ENCODE peak calls at places on chromosomes 11 and 22, in six cellular contexts. One of them, this sample, is unnamed.

GRCh38 chr11:32870676-32871075 is 21.9 kb upstream of the QSER1 start:
- DNase-seq in GF-D8: no peak
- DNase-seq in T-helper 22 cell: no peak
- DNase-seq in lower leg skin: no peak
- DNase-seq in SW480: peak
- DNase-seq in stimulated activated naive CD8-positive, alpha-beta T cell treated with anti-CD3 and anti-CD28 coated beads, Interleukin-15, Interleukin-2, amounts not matched to agents 100 U/mL and 50 U/mL, for 24 hours: peak
- DNase-seq in this sample: no peak

GRCh38 chr11:68976563-68976962 is 4.2 kb downstream of the MRGPRD start:
- DNase-seq in GF-D8: no peak
- DNase-seq in T-helper 22 cell: no peak
- DNase-seq in lower leg skin: no peak
- DNase-seq in SW480: no peak
- DNase-seq in stimulated activated naive CD8-positive, alpha-beta T cell treated with anti-CD3 and anti-CD28 coated beads, Interleukin-15, Interleukin-2, amounts not matched to agents 100 U/mL and 50 U/mL, for 24 hours: no peak
- DNase-seq in this sample: no peak

GRCh38 chr22:31106651-31107205 is 640 bp downstream of the SELENOM start:
- DNase-seq in GF-D8: no peak
- DNase-seq in T-helper 22 cell: no peak
- DNase-seq in lower leg skin: no peak
- DNase-seq in SW480: no peak
- DNase-seq in stimulated activated naive CD8-positive, alpha-beta T cell treated with anti-CD3 and anti-CD28 coated beads, Interleukin-15, Interleukin-2, amounts not matched to agents 100 U/mL and 50 U/mL, for 24 hours: no peak
- DNase-seq in this sample: no peak

GRCh38 chr11:72864692-72865655 is 50.8 kb downstream of the ATG16L2 start:
- DNase-seq in GF-D8: no peak
- DNase-seq in T-helper 22 cell: no peak
- DNase-seq in lower leg skin: no peak
- DNase-seq in SW480: no peak
- DNase-seq in stimulated activated naive CD8-positive, alpha-beta T cell treated with anti-CD3 and anti-CD28 coated beads, Interleukin-15, Interleukin-2, amounts not matched to agents 100 U/mL and 50 U/mL, for 24 hours: no peak
- DNase-seq in this sample: no peak

GRCh38 chr22:24330636-24331035 is 60.0 kb downstream of the SPECC1L start:
- DNase-seq in GF-D8: no peak
- DNase-seq in T-helper 22 cell: no peak
- DNase-seq in lower leg skin: no peak
- DNase-seq in SW480: no peak
- DNase-seq in stimulated activated naive CD8-positive, alpha-beta T cell treated with anti-CD3 and anti-CD28 coated beads, Interleukin-15, Interleukin-2, amounts not matched to agents 100 U/mL and 50 U/mL, for 24 hours: no peak
- DNase-seq in this sample: no peak

GRCh38 chr11:1326435-1327063 is 17.1 kb upstream of the TOLLIP start:
- DNase-seq in GF-D8: no peak
- DNase-seq in T-helper 22 cell: no peak
- DNase-seq in lower leg skin: no peak
- DNase-seq in SW480: no peak
- DNase-seq in stimulated activated naive CD8-positive, alpha-beta T cell treated with anti-CD3 and anti-CD28 coated beads, Interleukin-15, Interleukin-2, amounts not matched to agents 100 U/mL and 50 U/mL, for 24 hours: no peak
- DNase-seq in this sample: no peak

GRCh38 chr11:33515347-33515746 is 185.3 kb downstream of the C11orf91 start:
- DNase-seq in GF-D8: no peak
- DNase-seq in T-helper 22 cell: no peak
- DNase-seq in lower leg skin: no peak
- DNase-seq in SW480: no peak
- DNase-seq in stimulated activated naive CD8-positive, alpha-beta T cell treated with anti-CD3 and anti-CD28 coated beads, Interleukin-15, Interleukin-2, amounts not matched to agents 100 U/mL and 50 U/mL, for 24 hours: no peak
- DNase-seq in this sample: no peak

GRCh38 chr11:83039566-83039965 is 32.1 kb downstream of the RAB30 start:
- DNase-seq in GF-D8: no peak
- DNase-seq in T-helper 22 cell: no peak
- DNase-seq in lower leg skin: no peak
- DNase-seq in SW480: no peak
- DNase-seq in stimulated activated naive CD8-positive, alpha-beta T cell treated with anti-CD3 and anti-CD28 coated beads, Interleukin-15, Interleukin-2, amounts not matched to agents 100 U/mL and 50 U/mL, for 24 hours: no peak
- DNase-seq in this sample: no peak

GRCh38 chr11:9765320-9766101 is 101.6 kb downstream of the SWAP70 start:
- DNase-seq in GF-D8: no peak
- DNase-seq in T-helper 22 cell: no peak
- DNase-seq in lower leg skin: no peak
- DNase-seq in SW480: peak
- DNase-seq in stimulated activated naive CD8-positive, alpha-beta T cell treated with anti-CD3 and anti-CD28 coated beads, Interleukin-15, Interleukin-2, amounts not matched to agents 100 U/mL and 50 U/mL, for 24 hours: no peak
- DNase-seq in this sample: no peak

GRCh38 chr11:62842171-62842717 is 2.9 kb upstream of the WDR74 start:
- DNase-seq in GF-D8: no peak
- DNase-seq in T-helper 22 cell: peak
- DNase-seq in lower leg skin: peak
- DNase-seq in SW480: peak
- DNase-seq in stimulated activated naive CD8-positive, alpha-beta T cell treated with anti-CD3 and anti-CD28 coated beads, Interleukin-15, Interleukin-2, amounts not matched to agents 100 U/mL and 50 U/mL, for 24 hours: peak
- DNase-seq in this sample: no peak

GRCh38 chr11:61067782-61068181 is 34.5 kb upstream of the CD5 start:
- DNase-seq in GF-D8: no peak
- DNase-seq in T-helper 22 cell: no peak
- DNase-seq in lower leg skin: no peak
- DNase-seq in SW480: no peak
- DNase-seq in stimulated activated naive CD8-positive, alpha-beta T cell treated with anti-CD3 and anti-CD28 coated beads, Interleukin-15, Interleukin-2, amounts not matched to agents 100 U/mL and 50 U/mL, for 24 hours: no peak
- DNase-seq in this sample: no peak

GRCh38 chr11:9687736-9688494 is 24.0 kb downstream of the SWAP70 start:
- DNase-seq in GF-D8: no peak
- DNase-seq in T-helper 22 cell: no peak
- DNase-seq in lower leg skin: no peak
- DNase-seq in SW480: no peak
- DNase-seq in stimulated activated naive CD8-positive, alpha-beta T cell treated with anti-CD3 and anti-CD28 coated beads, Interleukin-15, Interleukin-2, amounts not matched to agents 100 U/mL and 50 U/mL, for 24 hours: no peak
- DNase-seq in this sample: no peak

GRCh38 chr11:8070417-8071101 is 10.5 kb upstream of the TUB start:
- DNase-seq in GF-D8: no peak
- DNase-seq in T-helper 22 cell: no peak
- DNase-seq in lower leg skin: no peak
- DNase-seq in SW480: peak
- DNase-seq in stimulated activated naive CD8-positive, alpha-beta T cell treated with anti-CD3 and anti-CD28 coated beads, Interleukin-15, Interleukin-2, amounts not matched to agents 100 U/mL and 50 U/mL, for 24 hours: no peak
- DNase-seq in this sample: no peak

GRCh38 chr22:45151503-45151902 is 12.2 kb upstream of the NUP50 start:
- DNase-seq in GF-D8: no peak
- DNase-seq in T-helper 22 cell: no peak
- DNase-seq in lower leg skin: no peak
- DNase-seq in SW480: no peak
- DNase-seq in stimulated activated naive CD8-positive, alpha-beta T cell treated with anti-CD3 and anti-CD28 coated beads, Interleukin-15, Interleukin-2, amounts not matched to agents 100 U/mL and 50 U/mL, for 24 hours: no peak
- DNase-seq in this sample: no peak

GRCh38 chr11:76313913-76314740 is 66.8 kb downstream of the THAP12 start:
- DNase-seq in GF-D8: no peak
- DNase-seq in T-helper 22 cell: no peak
- DNase-seq in lower leg skin: no peak
- DNase-seq in SW480: no peak
- DNase-seq in stimulated activated naive CD8-positive, alpha-beta T cell treated with anti-CD3 and anti-CD28 coated beads, Interleukin-15, Interleukin-2, amounts not matched to agents 100 U/mL and 50 U/mL, for 24 hours: no peak
- DNase-seq in this sample: no peak

GRCh38 chr11:64060861-64061444 is 25.2 kb downstream of the FLRT1 start:
- DNase-seq in GF-D8: no peak
- DNase-seq in T-helper 22 cell: peak
- DNase-seq in lower leg skin: no peak
- DNase-seq in SW480: no peak
- DNase-seq in stimulated activated naive CD8-positive, alpha-beta T cell treated with anti-CD3 and anti-CD28 coated beads, Interleukin-15, Interleukin-2, amounts not matched to agents 100 U/mL and 50 U/mL, for 24 hours: peak
- DNase-seq in this sample: no peak

GRCh38 chr22:19892249-19892879 is 37.7 kb upstream of the GNB1L start:
- DNase-seq in GF-D8: no peak
- DNase-seq in T-helper 22 cell: peak
- DNase-seq in lower leg skin: no peak
- DNase-seq in SW480: no peak
- DNase-seq in stimulated activated naive CD8-positive, alpha-beta T cell treated with anti-CD3 and anti-CD28 coated beads, Interleukin-15, Interleukin-2, amounts not matched to agents 100 U/mL and 50 U/mL, for 24 hours: peak
- DNase-seq in this sample: no peak

GRCh38 chr11:73114835-73115220 is 27.3 kb downstream of the FCHSD2 start:
- DNase-seq in GF-D8: no peak
- DNase-seq in T-helper 22 cell: no peak
- DNase-seq in lower leg skin: no peak
- DNase-seq in SW480: no peak
- DNase-seq in stimulated activated naive CD8-positive, alpha-beta T cell treated with anti-CD3 and anti-CD28 coated beads, Interleukin-15, Interleukin-2, amounts not matched to agents 100 U/mL and 50 U/mL, for 24 hours: no peak
- DNase-seq in this sample: no peak

GRCh38 chr11:45176996-45177395 is 30.6 kb downstream of the PRDM11 start:
- DNase-seq in GF-D8: no peak
- DNase-seq in T-helper 22 cell: no peak
- DNase-seq in lower leg skin: no peak
- DNase-seq in SW480: no peak
- DNase-seq in stimulated activated naive CD8-positive, alpha-beta T cell treated with anti-CD3 and anti-CD28 coated beads, Interleukin-15, Interleukin-2, amounts not matched to agents 100 U/mL and 50 U/mL, for 24 hours: no peak
- DNase-seq in this sample: no peak

GRCh38 chr11:105202422-105202821 is 62.9 kb upstream of the CARD18 start:
- DNase-seq in GF-D8: no peak
- DNase-seq in T-helper 22 cell: no peak
- DNase-seq in lower leg skin: no peak
- DNase-seq in SW480: no peak
- DNase-seq in stimulated activated naive CD8-positive, alpha-beta T cell treated with anti-CD3 and anti-CD28 coated beads, Interleukin-15, Interleukin-2, amounts not matched to agents 100 U/mL and 50 U/mL, for 24 hours: no peak
- DNase-seq in this sample: no peak

GRCh38 chr11:117535870-117536411 is 208.3 kb downstream of the CEP164 start:
- DNase-seq in GF-D8: no peak
- DNase-seq in T-helper 22 cell: no peak
- DNase-seq in lower leg skin: no peak
- DNase-seq in SW480: no peak
- DNase-seq in stimulated activated naive CD8-positive, alpha-beta T cell treated with anti-CD3 and anti-CD28 coated beads, Interleukin-15, Interleukin-2, amounts not matched to agents 100 U/mL and 50 U/mL, for 24 hours: no peak
- DNase-seq in this sample: no peak

GRCh38 chr11:106133529-106133928 is 56.1 kb downstream of the AASDHPPT start:
- DNase-seq in GF-D8: no peak
- DNase-seq in T-helper 22 cell: no peak
- DNase-seq in lower leg skin: no peak
- DNase-seq in SW480: no peak
- DNase-seq in stimulated activated naive CD8-positive, alpha-beta T cell treated with anti-CD3 and anti-CD28 coated beads, Interleukin-15, Interleukin-2, amounts not matched to agents 100 U/mL and 50 U/mL, for 24 hours: no peak
- DNase-seq in this sample: no peak

GRCh38 chr22:37184816-37185541 is 3.1 kb downstream of the C1QTNF6 start:
- DNase-seq in GF-D8: no peak
- DNase-seq in T-helper 22 cell: no peak
- DNase-seq in lower leg skin: no peak
- DNase-seq in SW480: no peak
- DNase-seq in stimulated activated naive CD8-positive, alpha-beta T cell treated with anti-CD3 and anti-CD28 coated beads, Interleukin-15, Interleukin-2, amounts not matched to agents 100 U/mL and 50 U/mL, for 24 hours: no peak
- DNase-seq in this sample: no peak

This sample was measured in LNCaP clone FGC.